ENCODE peak calls at places on chromosome 17, in six cellular contexts. Q, N, E, X, S and U are unnamed samples.

GRCh38 chr17:71163121-71163812 is 957.6 kb upstream of the SOX9 start:
- DNase-seq in Q (no peak), N (peak), E (no peak), X (no peak), S (no peak), U (no peak)

GRCh38 chr17:75571885-75572215 is 15.8 kb upstream of the MYO15B start:
- DNase-seq in Q (no peak), N (no peak), E (no peak), X (no peak), S (peak), U (no peak)

GRCh38 chr17:47967607-47968252 is 3.2 kb upstream of the CDK5RAP3 start:
- DNase-seq in Q (no peak), N (no peak), E (no peak), X (no peak), S (no peak), U (no peak)

GRCh38 chr17:58084317-58084981 is 1.2 kb downstream of the DYNLL2 start:
- DNase-seq in Q (peak), N (no peak), E (peak), X (peak), S (peak), U (peak)

GRCh38 chr17:78224226-78225087 is 7.0 kb upstream of the TMEM235 start:
- DNase-seq in Q (no peak), N (no peak), E (no peak), X (no peak), S (no peak), U (no peak)

GRCh38 chr17:73560661-73561060 is 83.6 kb downstream of the SDK2 start:
- DNase-seq in Q (no peak), N (no peak), E (no peak), X (no peak), S (no peak), U (no peak)

GRCh38 chr17:13806023-13806553 is 204.4 kb upstream of the HS3ST3A1 start:
- DNase-seq in Q (no peak), N (no peak), E (no peak), X (no peak), S (no peak), U (no peak)

GRCh38 chr17:79621151-79621940 is 10.5 kb upstream of the RBFOX3 start:
- DNase-seq in Q (no peak), N (no peak), E (no peak), X (no peak), S (no peak), U (no peak)

GRCh38 chr17:45857977-45858708 is 13.5 kb downstream of the SPPL2C start:
- DNase-seq in Q (no peak), N (no peak), E (no peak), X (no peak), S (peak), U (no peak)